ENCODE peak calls at places on chromosomes 4 and X, in four cellular contexts. One of them, this sample, is unnamed.

GRCh38 chrX:54447461-54447860 is 7.3 kb downstream of the TSR2 start:
- DNase-seq in RPMI7951: peak
- DNase-seq in NCI-H1105: no peak
- DNase-seq in ACHN: peak
- DNase-seq in this sample: no peak

GRCh38 chr4:136927172-136927571 is 605.1 kb downstream of the PCDH18 start:
- DNase-seq in RPMI7951: no peak
- DNase-seq in NCI-H1105: no peak
- DNase-seq in ACHN: peak
- DNase-seq in this sample: peak

GRCh38 chr4:94126669-94127068 is 81.0 kb upstream of the SMARCAD1 start:
- DNase-seq in RPMI7951: no peak
- DNase-seq in NCI-H1105: no peak
- DNase-seq in ACHN: peak
- DNase-seq in this sample: no peak

GRCh38 chrX:3449287-3449686 is 102.8 kb upstream of the MXRA5 start:
- DNase-seq in RPMI7951: no peak
- DNase-seq in NCI-H1105: no peak
- DNase-seq in ACHN: no peak
- DNase-seq in this sample: no peak

GRCh38 chr4:153643406-153644016 is 40.6 kb upstream of the TLR2 start:
- DNase-seq in RPMI7951: peak
- DNase-seq in NCI-H1105: peak
- DNase-seq in ACHN: peak
- DNase-seq in this sample: peak

GRCh38 chr4:122765702-122766352 is 33.3 kb downstream of the BBS12 start:
- DNase-seq in RPMI7951: peak
- DNase-seq in NCI-H1105: no peak
- DNase-seq in ACHN: peak
- DNase-seq in this sample: peak

GRCh38 chr4:74624351-74625151 is 169.8 kb downstream of the BTC start:
- DNase-seq in RPMI7951: peak
- DNase-seq in NCI-H1105: no peak
- DNase-seq in ACHN: peak
- DNase-seq in this sample: peak

GRCh38 chr4:114312349-114312748 is 286.3 kb upstream of the UGT8 start:
- DNase-seq in RPMI7951: no peak
- DNase-seq in NCI-H1105: peak
- DNase-seq in ACHN: no peak
- DNase-seq in this sample: no peak

GRCh38 chr4:124636793-124637192 is 75.7 kb downstream of the ANKRD50 start:
- DNase-seq in RPMI7951: peak
- DNase-seq in NCI-H1105: no peak
- DNase-seq in ACHN: peak
- DNase-seq in this sample: no peak

GRCh38 chrX:44974462-44974861 is 101.5 kb downstream of the KDM6A start:
- DNase-seq in RPMI7951: peak
- DNase-seq in NCI-H1105: no peak
- DNase-seq in ACHN: no peak
- DNase-seq in this sample: peak

GRCh38 chr4:179509489-179509888 is 2067.3 kb upstream of the AGA start:
- DNase-seq in RPMI7951: no peak
- DNase-seq in NCI-H1105: no peak
- DNase-seq in ACHN: no peak
- DNase-seq in this sample: no peak

GRCh38 chr4:136687118-136687517 is 845.2 kb downstream of the PCDH18 start:
- DNase-seq in RPMI7951: peak
- DNase-seq in NCI-H1105: no peak
- DNase-seq in ACHN: no peak
- DNase-seq in this sample: no peak

GRCh38 chrX:42725196-42725595 is 52.8 kb downstream of the PPP1R2C start:
- DNase-seq in RPMI7951: no peak
- DNase-seq in NCI-H1105: no peak
- DNase-seq in ACHN: no peak
- DNase-seq in this sample: no peak

GRCh38 chr4:83252782-83253405 is 31.7 kb downstream of the COQ2 start:
- DNase-seq in RPMI7951: peak
- DNase-seq in NCI-H1105: peak
- DNase-seq in ACHN: peak
- DNase-seq in this sample: peak

GRCh38 chr4:148238086-148238485 is 204.1 kb downstream of the NR3C2 start:
- DNase-seq in RPMI7951: no peak
- DNase-seq in NCI-H1105: no peak
- DNase-seq in ACHN: no peak
- DNase-seq in this sample: no peak

GRCh38 chr4:69116645-69117321 is 20.5 kb downstream of the UGT2B7 start:
- DNase-seq in RPMI7951: no peak
- DNase-seq in NCI-H1105: no peak
- DNase-seq in ACHN: no peak
- DNase-seq in this sample: no peak

GRCh38 chr4:7673111-7673510 is 238.4 kb upstream of the PSAPL1 start:
- DNase-seq in RPMI7951: no peak
- DNase-seq in NCI-H1105: no peak
- DNase-seq in ACHN: no peak
- DNase-seq in this sample: no peak

GRCh38 chr4:120228086-120228485 is 161.4 kb upstream of the MAD2L1 start:
- DNase-seq in RPMI7951: no peak
- DNase-seq in NCI-H1105: no peak
- DNase-seq in ACHN: no peak
- DNase-seq in this sample: no peak

GRCh38 chr4:38160487-38161207 is 200.4 kb downstream of the PTTG2 start:
- DNase-seq in RPMI7951: peak
- DNase-seq in NCI-H1105: no peak
- DNase-seq in ACHN: peak
- DNase-seq in this sample: peak

GRCh38 chr4:128861856-128862518 is 52.5 kb downstream of the JADE1 start:
- DNase-seq in RPMI7951: no peak
- DNase-seq in NCI-H1105: no peak
- DNase-seq in ACHN: no peak
- DNase-seq in this sample: no peak

This sample was measured in AG08396.